ENCODE peak calls at places on chromosomes 13 and 19, in ten cellular contexts. G, R, P, C, X, B, S, V, E and T are unnamed samples.

GRCh38 chr13:91785435-91786137 is 387.2 kb downstream of the GPC5 start:
- DNase-seq in G (no peak), R (no peak), P (no peak), C (no peak), X (no peak), B (no peak), S (no peak), V (no peak), E (no peak), T (no peak)

GRCh38 chr13:50685491-50685890 is 158.0 kb downstream of the DLEU7 start:
- DNase-seq in G (no peak), R (no peak), P (no peak), C (no peak), X (peak; percentile 30), B (peak; percentile 88), S (no peak), V (no peak), E (no peak), T (peak; percentile 92)

GRCh38 chr19:49132974-49133609 is 13.7 kb downstream of the PPFIA3 start:
- DNase-seq in G (no peak), R (peak; percentile 86), P (no peak), C (no peak), X (no peak), B (peak; percentile 29), S (no peak), V (no peak), E (no peak), T (no peak)

GRCh38 chr13:51105046-51105445 is 6.0 kb downstream of the C13orf42 start:
- DNase-seq in G (no peak), R (no peak), P (no peak), C (no peak), X (no peak), B (no peak), S (no peak), V (no peak), E (no peak), T (no peak)

GRCh38 chr13:112150352-112150751 is 83.4 kb downstream of the SOX1 start:
- DNase-seq in G (no peak), R (no peak), P (no peak), C (no peak), X (no peak), B (no peak), S (no peak), V (no peak), E (no peak), T (no peak)

GRCh38 chr19:19817357-19817756 is 4.2 kb downstream of the ZNF506 start:
- DNase-seq in G (no peak), R (peak; percentile 84), P (no peak), C (no peak), X (no peak), B (no peak), S (peak; percentile 57), V (no peak), E (no peak), T (no peak)

GRCh38 chr19:11423804-11424318 is 4.7 kb upstream of the RGL3 start:
- DNase-seq in G (no peak), R (no peak), P (no peak), C (no peak), X (no peak), B (no peak), S (no peak), V (no peak), E (no peak), T (no peak)

GRCh38 chr19:12075538-12076139 is 11.1 kb downstream of the ZNF844 start:
- DNase-seq in G (no peak), R (no peak), P (no peak), C (no peak), X (no peak), B (no peak), S (no peak), V (no peak), E (no peak), T (no peak)

GRCh38 chr19:47110521-47111080 is 3.0 kb downstream of the ZC3H4 start:
- DNase-seq in G (no peak), R (peak; percentile 81), P (no peak), C (no peak), X (no peak), B (no peak), S (peak; percentile 27), V (no peak), E (no peak), T (no peak)

GRCh38 chr19:45515081-45515624 is 7.9 kb downstream of the VASP start:
- DNase-seq in G (no peak), R (peak; percentile 77), P (no peak), C (no peak), X (no peak), B (peak; percentile 75), S (no peak), V (no peak), E (no peak), T (no peak)

GRCh38 chr19:38062959-38063786 is 156.2 kb downstream of the SIPA1L3 start:
- DNase-seq in G (no peak), R (no peak), P (peak; percentile 14), C (no peak), X (no peak), B (no peak), S (no peak), V (no peak), E (no peak), T (no peak)

GRCh38 chr19:53158119-53158656 is 665 bp downstream of the ZNF347 start:
- DNase-seq in G (no peak), R (peak; percentile 75), P (peak; percentile 23), C (peak; percentile 24), X (peak; percentile 29), B (peak; percentile 46), S (peak; percentile 8), V (no peak), E (no peak), T (peak; percentile 2)

GRCh38 chr13:42047561-42048322 is 706 bp upstream of the DGKH start:
- DNase-seq in G (no peak), R (peak; percentile 79), P (peak; percentile 37), C (peak; percentile 42), X (peak; percentile 44), B (peak; percentile 40), S (no peak), V (peak; percentile 66), E (no peak), T (no peak)

GRCh38 chr13:33052446-33052845 is 36.2 kb downstream of the KL start:
- DNase-seq in G (no peak), R (no peak), P (no peak), C (no peak), X (no peak), B (no peak), S (no peak), V (no peak), E (no peak), T (no peak)

GRCh38 chr19:50500060-50500752 is 10.8 kb downstream of the JOSD2 start:
- DNase-seq in G (no peak), R (peak; percentile 61), P (no peak), C (no peak), X (no peak), B (peak; percentile 83), S (no peak), V (no peak), E (no peak), T (no peak)

GRCh38 chr19:50869479-50869878 is 3.8 kb upstream of the KLK2 start:
- DNase-seq in G (no peak), R (no peak), P (no peak), C (no peak), X (no peak), B (no peak), S (no peak), V (no peak), E (no peak), T (no peak)